ENCODE peak calls at places on chromosome 10, in four cellular contexts. One of them, this sample, is unnamed.

GRCh38 chr10:122648599-122649428 is 50.8 kb downstream of the C10orf120 start:
- DNase-seq in H9: peak; percentile 83
- DNase-seq in mesendoderm: peak; percentile 76
- DNase-seq in IMR-90: peak; percentile 31
- DNase-seq in this sample: peak; percentile 65

GRCh38 chr10:48463318-48464003 is 141.4 kb downstream of the ARHGAP22 start:
- DNase-seq in mesendoderm: peak; percentile 73
- DNase-seq in H9: peak; percentile 31
- DNase-seq in IMR-90: no peak
- DNase-seq in this sample: no peak

GRCh38 chr10:112983444-112984056 is 33.5 kb downstream of the TCF7L2 start:
- DNase-seq in mesendoderm: no peak
- DNase-seq in IMR-90: no peak
- DNase-seq in H9: no peak
- DNase-seq in this sample: no peak

GRCh38 chr10:1454428-1454827 is 282.9 kb downstream of the ADARB2 start:
- DNase-seq in H9: no peak
- DNase-seq in mesendoderm: no peak
- DNase-seq in IMR-90: no peak
- DNase-seq in this sample: no peak

GRCh38 chr10:97810476-97810875 is 38.7 kb upstream of the SFRP5 start:
- DNase-seq in H9: no peak
- DNase-seq in mesendoderm: no peak
- DNase-seq in IMR-90: peak; percentile 12
- DNase-seq in this sample: no peak

GRCh38 chr10:34669079-34669478 is 146.0 kb downstream of the PARD3 start:
- DNase-seq in mesendoderm: no peak
- DNase-seq in H9: no peak
- DNase-seq in IMR-90: no peak
- DNase-seq in this sample: no peak

GRCh38 chr10:55441777-55442176 is 640.7 kb upstream of the PCDH15 start:
- DNase-seq in H9: no peak
- DNase-seq in IMR-90: no peak
- DNase-seq in mesendoderm: no peak
- DNase-seq in this sample: no peak

GRCh38 chr10:11344550-11344949 is 266.9 kb downstream of the USP6NL start:
- DNase-seq in IMR-90: no peak
- DNase-seq in H9: peak; percentile 54
- DNase-seq in mesendoderm: no peak
- DNase-seq in this sample: no peak

GRCh38 chr10:86205761-86206145 is 160.8 kb downstream of the GRID1 start:
- DNase-seq in mesendoderm: no peak
- DNase-seq in H9: no peak
- DNase-seq in IMR-90: no peak
- DNase-seq in this sample: no peak

GRCh38 chr10:51685768-51686167 is 13.6 kb downstream of the CSTF2T start:
- DNase-seq in H9: no peak
- DNase-seq in IMR-90: no peak
- DNase-seq in mesendoderm: no peak
- DNase-seq in this sample: no peak

GRCh38 chr10:102815790-102816549 is 21.2 kb downstream of the CYP17A1 start:
- DNase-seq in H9: no peak
- DNase-seq in IMR-90: peak; percentile 96
- DNase-seq in mesendoderm: no peak
- DNase-seq in this sample: no peak

GRCh38 chr10:91643700-91644099 is 10.8 kb upstream of the PPP1R3C start:
- DNase-seq in mesendoderm: peak; percentile 36
- DNase-seq in IMR-90: no peak
- DNase-seq in H9: peak; percentile 67
- DNase-seq in this sample: no peak

GRCh38 chr10:48496831-48497792 is 107.8 kb downstream of the ARHGAP22 start:
- DNase-seq in mesendoderm: no peak
- DNase-seq in H9: no peak
- DNase-seq in IMR-90: peak; percentile 78
- DNase-seq in this sample: no peak

GRCh38 chr10:99784025-99784730 is 1.7 kb downstream of the ABCC2 start:
- DNase-seq in mesendoderm: no peak
- DNase-seq in IMR-90: peak; percentile 90
- DNase-seq in H9: no peak
- DNase-seq in this sample: no peak

GRCh38 chr10:16116404-16117304 is 256.3 kb upstream of the MINDY3 start:
- DNase-seq in IMR-90: no peak
- DNase-seq in H9: no peak
- DNase-seq in mesendoderm: peak; percentile 62
- DNase-seq in this sample: no peak

GRCh38 chr10:9850415-9850814 is 1167.3 kb upstream of the CELF2 start:
- DNase-seq in IMR-90: no peak
- DNase-seq in mesendoderm: no peak
- DNase-seq in H9: no peak
- DNase-seq in this sample: no peak

GRCh38 chr10:9853405-9854010 is 1164.2 kb upstream of the CELF2 start:
- DNase-seq in mesendoderm: no peak
- DNase-seq in H9: no peak
- DNase-seq in IMR-90: no peak
- DNase-seq in this sample: no peak

GRCh38 chr10:9848981-9849380 is 1168.7 kb upstream of the CELF2 start:
- DNase-seq in IMR-90: no peak
- DNase-seq in mesendoderm: no peak
- DNase-seq in H9: no peak
- DNase-seq in this sample: no peak

GRCh38 chr10:9848278-9848677 is 1169.4 kb upstream of the CELF2 start:
- DNase-seq in H9: no peak
- DNase-seq in mesendoderm: no peak
- DNase-seq in IMR-90: no peak
- DNase-seq in this sample: no peak

DNA sequence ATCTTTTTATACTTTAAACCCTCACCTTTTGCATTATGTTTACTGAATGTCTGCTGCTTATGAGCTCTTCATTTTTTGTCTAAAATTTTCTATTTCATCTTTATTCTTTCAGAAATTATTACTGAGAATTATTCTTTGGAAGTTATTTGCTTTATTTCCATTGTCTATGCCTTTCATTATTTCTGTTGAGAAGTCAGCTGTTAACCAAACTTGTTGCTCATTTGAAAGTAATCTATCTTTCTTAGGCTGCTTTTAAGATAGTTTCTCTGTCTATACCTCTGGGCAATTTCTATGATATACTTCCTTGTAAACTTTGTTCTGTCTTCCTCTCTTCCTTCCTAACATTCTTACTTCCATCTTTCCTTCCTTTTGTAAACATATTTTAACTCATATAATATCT is 1165.9 kb upstream of the CELF2 start:
- DNase-seq in H9: no peak
- DNase-seq in IMR-90: no peak
- DNase-seq in mesendoderm: peak; percentile 3
- DNase-seq in this sample: no peak
- H2BK5ac ChIP-seq in H9: no peak overlapping the region
- H2BK5ac ChIP-seq in IMR-90: no peak overlapping the region
- H2BK5ac ChIP-seq in mesendoderm: no peak overlapping the region
- H2BK5ac ChIP-seq in this sample: no peak overlapping the region

GRCh38 chr10:21175797-21176196 is 278.7 kb upstream of the NEBL start:
- DNase-seq in H9: no peak
- DNase-seq in IMR-90: no peak
- DNase-seq in mesendoderm: no peak
- DNase-seq in this sample: no peak

GRCh38 chr10:21174670-21175495 is 277.8 kb upstream of the NEBL start:
- DNase-seq in mesendoderm: peak; percentile 76
- DNase-seq in IMR-90: no peak
- DNase-seq in H9: peak; percentile 30
- DNase-seq in this sample: peak; percentile 46

GRCh38 chr10:21172774-21173432 is 275.8 kb upstream of the NEBL start:
- DNase-seq in H9: peak; percentile 36
- DNase-seq in IMR-90: no peak
- DNase-seq in mesendoderm: peak; percentile 44
- DNase-seq in this sample: no peak

GRCh38 chr10:21173433-21173963 is 276.4 kb upstream of the NEBL start:
- DNase-seq in IMR-90: no peak
- DNase-seq in H9: peak; percentile 49
- DNase-seq in mesendoderm: peak; percentile 28
- DNase-seq in this sample: peak; percentile 17

DNA sequence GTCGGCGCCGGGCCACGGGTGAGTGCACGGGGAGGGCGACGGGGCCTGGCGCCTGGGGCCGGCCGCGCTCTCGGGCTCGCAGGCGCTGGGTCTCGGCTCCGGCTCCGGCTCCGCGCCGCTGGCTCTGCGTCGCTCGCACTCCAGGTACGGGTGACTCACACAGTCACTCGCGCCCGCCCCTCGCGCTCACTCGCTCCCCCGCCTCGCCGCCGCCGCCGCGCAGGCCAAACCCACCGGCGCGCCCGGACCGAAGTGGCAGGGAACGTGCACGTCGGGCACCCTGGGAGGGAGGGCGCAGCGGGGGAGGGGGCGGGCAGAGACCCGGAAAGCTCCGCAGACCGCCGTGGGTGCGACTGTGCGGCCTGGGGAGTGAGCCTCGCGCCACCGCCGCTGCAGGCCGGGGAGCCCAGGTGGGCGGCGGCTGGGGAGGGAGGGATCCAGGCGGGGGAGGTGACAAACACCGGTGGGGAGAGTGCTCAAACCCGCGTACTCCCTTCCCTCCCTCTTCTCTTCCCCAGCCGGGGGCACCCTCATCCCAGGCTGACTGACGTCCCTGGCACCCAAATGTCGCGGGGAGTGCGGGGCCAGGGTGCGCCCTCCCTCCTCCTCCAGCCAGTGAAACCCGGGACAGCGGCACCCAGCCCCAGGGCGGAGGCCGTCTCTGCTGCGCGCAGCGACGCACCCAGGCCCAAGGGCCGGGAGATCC is 277.0 kb upstream of the NEBL start:
- DNase-seq in mesendoderm: peak; percentile 77
- DNase-seq in H9: peak; percentile 65
- DNase-seq in IMR-90: no peak
- DNase-seq in this sample: peak; percentile 51
- H2BK120ac ChIP-seq in mesendoderm: no peak overlapping the region
- H2BK120ac ChIP-seq in H9: no peak overlapping the region
- H2BK120ac ChIP-seq in IMR-90: no peak overlapping the region
- H2BK120ac ChIP-seq in this sample: peak overlapping the region; percentile 58

GRCh38 chr10:101355307-101355706 is 1.3 kb downstream of the BTRC start:
- DNase-seq in mesendoderm: no peak
- DNase-seq in IMR-90: no peak
- DNase-seq in H9: no peak
- DNase-seq in this sample: no peak

GRCh38 chr10:101351477-101351876 is 2.5 kb upstream of the BTRC start:
- DNase-seq in mesendoderm: no peak
- DNase-seq in IMR-90: no peak
- DNase-seq in H9: no peak
- DNase-seq in this sample: no peak

GRCh38 chr10:101356132-101356531 is 2.2 kb downstream of the BTRC start:
- DNase-seq in mesendoderm: no peak
- DNase-seq in H9: no peak
- DNase-seq in IMR-90: no peak
- DNase-seq in this sample: no peak

GRCh38 chr10:101354584-101355070 is 662 bp downstream of the BTRC start:
- DNase-seq in IMR-90: no peak
- DNase-seq in mesendoderm: no peak
- DNase-seq in H9: no peak
- DNase-seq in this sample: peak; percentile 11

GRCh38 chr10:101353692-101354583 is at the start of gene BTRC:
- DNase-seq in H9: peak; percentile 99
- DNase-seq in mesendoderm: peak; percentile 100
- DNase-seq in IMR-90: peak; percentile 99
- DNase-seq in this sample: peak; percentile 99
- H2BK5ac ChIP-seq in H9: no peak within 1 kb of the TSS
- H2BK5ac ChIP-seq in mesendoderm: peak within 1 kb of the TSS; percentile 36
- H2BK5ac ChIP-seq in IMR-90: peak within 1 kb of the TSS; percentile 64
- H2BK5ac ChIP-seq in this sample: peak within 1 kb of the TSS; percentile 45

GRCh38 chr10:101561068-101561915 is 26.8 kb downstream of the POLL start:
- DNase-seq in H9: peak; percentile 21
- DNase-seq in IMR-90: no peak
- DNase-seq in mesendoderm: no peak
- DNase-seq in this sample: no peak

GRCh38 chr10:101562231-101562630 is 25.8 kb downstream of the POLL start:
- DNase-seq in H9: no peak
- DNase-seq in mesendoderm: no peak
- DNase-seq in IMR-90: no peak
- DNase-seq in this sample: no peak

GRCh38 chr10:101563497-101564040 is 24.5 kb downstream of the POLL start:
- DNase-seq in H9: peak; percentile 14
- DNase-seq in mesendoderm: no peak
- DNase-seq in IMR-90: no peak
- DNase-seq in this sample: no peak

GRCh38 chr10:101564490-101564991 is 23.5 kb downstream of the POLL start:
- DNase-seq in mesendoderm: no peak
- DNase-seq in H9: peak; percentile 20
- DNase-seq in IMR-90: no peak
- DNase-seq in this sample: no peak

GRCh38 chr10:101563007-101563406 is 25.1 kb downstream of the POLL start:
- DNase-seq in IMR-90: no peak
- DNase-seq in mesendoderm: no peak
- DNase-seq in H9: peak; percentile 13
- DNase-seq in this sample: no peak
- H2BK120ac ChIP-seq in IMR-90: no peak overlapping the region
- H2BK120ac ChIP-seq in mesendoderm: no peak overlapping the region
- H2BK120ac ChIP-seq in H9: no peak overlapping the region
- H2BK120ac ChIP-seq in this sample: no peak overlapping the region

GRCh38 chr10:59814878-59815277 is 61.6 kb upstream of the MRLN start:
- DNase-seq in IMR-90: no peak
- DNase-seq in H9: no peak
- DNase-seq in mesendoderm: no peak
- DNase-seq in this sample: no peak

GRCh38 chr10:59817806-59818205 is 64.6 kb upstream of the MRLN start:
- DNase-seq in IMR-90: no peak
- DNase-seq in mesendoderm: no peak
- DNase-seq in H9: no peak
- DNase-seq in this sample: no peak

GRCh38 chr10:59823111-59823510 is 69.9 kb upstream of the MRLN start:
- DNase-seq in mesendoderm: no peak
- DNase-seq in H9: no peak
- DNase-seq in IMR-90: no peak
- DNase-seq in this sample: no peak

GRCh38 chr10:59820471-59820870 is 67.2 kb upstream of the MRLN start:
- DNase-seq in mesendoderm: no peak
- DNase-seq in IMR-90: no peak
- DNase-seq in H9: no peak
- DNase-seq in this sample: no peak

GRCh38 chr10:59819265-59819664 is 66.0 kb upstream of the MRLN start:
- DNase-seq in H9: no peak
- DNase-seq in mesendoderm: no peak
- DNase-seq in IMR-90: no peak
- DNase-seq in this sample: no peak
- H2BK5ac ChIP-seq in H9: no peak overlapping the region
- H2BK5ac ChIP-seq in mesendoderm: no peak overlapping the region
- H2BK5ac ChIP-seq in IMR-90: no peak overlapping the region
- H2BK5ac ChIP-seq in this sample: no peak overlapping the region